ENCODE peak calls at places on chromosomes 13 and 19, in eight cellular contexts. X is activated naive CD4-positive, alpha-beta T cell; H is left cardiac atrium; V is non-pigmented ciliary epithelial cell; S is CD8-positive, alpha-beta T cell; M is GM06990; J is germinal center; B is NCI-H2081. I is an unnamed sample.

GRCh38 chr19:3798137-3798536 is 12.0 kb upstream of the MATK start:
- DNase-seq in X (no peak), H (no peak), V (no peak), S (no peak), M (no peak), J (no peak), B (no peak), I (no peak)

GRCh38 chr19:38663957-38664502 is 16.6 kb downstream of the ACTN4 start:
- DNase-seq in X (no peak), H (peak), V (no peak), S (no peak), M (no peak), J (no peak), B (no peak), I (no peak)

GRCh38 chr13:31545616-31546015 is 193.7 kb upstream of the RXFP2 start:
- DNase-seq in X (no peak), H (no peak), V (no peak), S (no peak), M (no peak), J (no peak), B (no peak), I (no peak)

GRCh38 chr19:16520074-16520973 is 21.9 kb downstream of the CHERP start:
- DNase-seq in X (no peak), H (no peak), V (no peak), S (no peak), M (no peak), J (no peak), B (no peak), I (no peak)

GRCh38 chr13:100899720-100900316 is 225.2 kb upstream of the TMTC4 start:
- DNase-seq in X (no peak), H (no peak), V (no peak), S (no peak), M (no peak), J (no peak), B (no peak), I (no peak)

GRCh38 chr13:40509876-40510275 is 156.6 kb downstream of the FOXO1 start:
- DNase-seq in X (no peak), H (no peak), V (no peak), S (no peak), M (no peak), J (no peak), B (no peak), I (no peak)

GRCh38 chr19:343941-344624 is 513 bp downstream of the MIER2 start:
- DNase-seq in X (no peak), H (no peak), V (no peak), S (no peak), M (no peak), J (no peak), B (no peak), I (no peak)

GRCh38 chr19:45074744-45075143 is 1.5 kb downstream of the ZNF296 start:
- DNase-seq in X (no peak), H (no peak), V (no peak), S (no peak), M (no peak), J (no peak), B (no peak), I (no peak)

GRCh38 chr19:38975861-38976271 is 324 bp upstream of the FBXO17 start:
- DNase-seq in X (no peak), H (peak), V (no peak), S (no peak), M (no peak), J (no peak), B (no peak), I (peak)

GRCh38 chr13:61275251-61275650 is 140.4 kb downstream of the PCDH20 start:
- DNase-seq in X (no peak), H (no peak), V (no peak), S (no peak), M (no peak), J (no peak), B (no peak), I (no peak)

GRCh38 chr13:112071011-112071901 is 4.3 kb downstream of the SOX1 start:
- DNase-seq in X (no peak), H (no peak), V (no peak), S (no peak), M (no peak), J (no peak), B (peak), I (no peak)

GRCh38 chr13:23279321-23279720 is 98.5 kb downstream of the SGCG start:
- DNase-seq in X (no peak), H (no peak), V (no peak), S (no peak), M (no peak), J (no peak), B (no peak), I (no peak)

GRCh38 chr13:101763191-101763590 is 310.7 kb downstream of the ITGBL1 start:
- DNase-seq in X (no peak), H (no peak), V (no peak), S (no peak), M (no peak), J (no peak), B (no peak), I (no peak)

GRCh38 chr13:29522044-29522685 is 73.3 kb downstream of the SLC7A1 start:
- DNase-seq in X (no peak), H (peak), V (peak), S (no peak), M (no peak), J (no peak), B (no peak), I (no peak)

I was measured in right lobe of liver.